ENCODE peak calls at places on chromosomes 11 and 22, in ten cellular contexts. S, R, K, P, A, I, H, W, L and Q are unnamed samples.
A peak's percentile ranks its signal among the peaks of the same experiment; 100 is the strongest.

GRCh38 chr11:3123316-3123715 is 41.8 kb downstream of the OSBPL5 start:
- DNase-seq in W (peak; percentile 88), R (peak; percentile 78), I (peak; percentile 38), P (no peak), A (no peak), H (no peak), S (peak; percentile 87), K (no peak), L (peak; percentile 82), Q (no peak)

GRCh38 chr22:46547883-46548244 is 10.4 kb upstream of the CELSR1 start:
- DNase-seq in S (no peak), H (no peak), R (no peak), I (peak; percentile 20), A (no peak), W (no peak), L (peak; percentile 93), P (no peak), K (peak; percentile 76), Q (peak; percentile 58)

GRCh38 chr11:69572861-69573260 is 68.1 kb upstream of the CCND1 start:
- DNase-seq in K (no peak), W (no peak), I (no peak), P (no peak), R (no peak), A (no peak), S (no peak), L (no peak), H (no peak), Q (no peak)

GRCh38 chr22:40443675-40444482 is 73.5 kb downstream of the SGSM3 start:
- DNase-seq in K (no peak), R (no peak), I (no peak), A (no peak), H (no peak), W (no peak), L (peak; percentile 65), P (no peak), S (no peak), Q (no peak)

GRCh38 chr11:2703487-2704141 is 3.8 kb upstream of the KCNQ1OT1 start:
- DNase-seq in I (no peak), K (peak; percentile 83), P (no peak), A (no peak), S (no peak), R (no peak), W (no peak), H (no peak), L (peak; percentile 36), Q (no peak)

GRCh38 chr11:124863826-124864165 is 1.4 kb upstream of the ROBO3 start:
- DNase-seq in L (no peak), S (no peak), P (no peak), A (no peak), H (no peak), R (no peak), K (no peak), W (no peak), I (no peak), Q (no peak)

GRCh38 chr11:64850979-64851567 is 6.6 kb upstream of the CDC42BPG start:
- DNase-seq in W (no peak), R (no peak), H (peak; percentile 57), I (no peak), P (no peak), L (no peak), S (no peak), K (no peak), A (no peak), Q (no peak)

GRCh38 chr11:65787649-65788622 is 1.1 kb downstream of the OVOL1 start:
- DNase-seq in I (no peak), W (no peak), L (no peak), R (peak; percentile 97), S (no peak), A (no peak), K (no peak), P (no peak), H (no peak), Q (no peak)

GRCh38 chr11:18001191-18001590 is 11.7 kb downstream of the SERGEF start:
- DNase-seq in A (no peak), S (no peak), K (no peak), H (no peak), I (no peak), L (no peak), R (no peak), P (no peak), W (no peak), Q (no peak)

GRCh38 chr11:119318240-119319135 is 1.6 kb upstream of the MCAM start:
- DNase-seq in S (peak; percentile 78), R (no peak), K (no peak), I (no peak), W (no peak), L (no peak), P (no peak), A (no peak), H (no peak), Q (no peak)

GRCh38 chr11:11468919-11469318 is 115.9 kb upstream of the CSNK2A3 start:
- DNase-seq in S (no peak), R (no peak), K (no peak), A (no peak), H (no peak), P (no peak), I (no peak), W (no peak), L (no peak), Q (no peak)

GRCh38 chr11:62792193-62792575 is 378 bp upstream of the TMEM223 start:
- DNase-seq in I (no peak), L (peak; percentile 62), R (peak; percentile 33), P (no peak), S (no peak), W (no peak), K (no peak), A (no peak), H (no peak), Q (no peak)

GRCh38 chr11:115286614-115287013 is 217.6 kb downstream of the CADM1 start:
- DNase-seq in K (no peak), A (no peak), H (no peak), L (no peak), W (no peak), R (no peak), I (no peak), S (no peak), P (no peak), Q (no peak)

GRCh38 chr22:30889268-30889995 is 79.1 kb downstream of the MORC2 start:
- DNase-seq in L (no peak), R (no peak), P (no peak), A (no peak), I (no peak), H (no peak), W (no peak), S (no peak), K (no peak), Q (no peak)

GRCh38 chr11:35343033-35343598 is 76.2 kb downstream of the SLC1A2 start:
- DNase-seq in L (no peak), P (no peak), S (no peak), R (no peak), A (no peak), H (peak; percentile 22), W (no peak), K (no peak), I (no peak), Q (no peak)

GRCh38 chr11:75733346-75734107 is 15.9 kb downstream of the MOGAT2 start:
- DNase-seq in A (no peak), W (peak; percentile 6), I (no peak), P (no peak), L (peak; percentile 55), K (peak; percentile 40), H (no peak), S (no peak), R (no peak), Q (no peak)

GRCh38 chr11:87180743-87181142 is 143.0 kb downstream of the TMEM135 start:
- DNase-seq in W (no peak), H (no peak), I (no peak), R (no peak), L (no peak), P (no peak), K (peak; percentile 67), A (no peak), S (peak; percentile 9), Q (no peak)

GRCh38 chr11:69656536-69657455 is 15.8 kb downstream of the CCND1 start:
- DNase-seq in L (no peak), A (no peak), I (no peak), S (peak; percentile 15), K (no peak), R (no peak), H (no peak), P (no peak), W (no peak), Q (no peak)

GRCh38 chr11:16986434-16987204 is 27.6 kb downstream of the PLEKHA7 start:
- DNase-seq in K (no peak), I (no peak), P (peak; percentile 5), W (no peak), R (peak; percentile 95), S (no peak), H (peak; percentile 26), L (no peak), A (peak; percentile 2), Q (no peak)

GRCh38 chr11:88377661-88378060 is 40.1 kb upstream of the CTSC start:
- DNase-seq in R (no peak), L (no peak), K (no peak), P (no peak), W (no peak), I (no peak), A (no peak), S (no peak), H (no peak), Q (no peak)

GRCh38 chr11:2175659-2176058 is 4.0 kb upstream of the TH start:
- DNase-seq in A (no peak), P (no peak), W (no peak), K (peak; percentile 92), I (no peak), R (no peak), L (no peak), S (peak; percentile 73), H (no peak), Q (no peak)